ENCODE peak calls at places on chromosomes 2 and 18, in ten cellular contexts. A, P, B, Z, K, N, S, M, Y and G are unnamed samples.

GRCh38 chr2:145690183-145690582 is 1170.3 kb upstream of the ZEB2 start:
- DNase-seq in Y (peak), S (no peak), B (no peak), A (no peak), P (peak), N (no peak), Z (no peak), K (no peak), M (no peak), G (no peak)

GRCh38 chr2:175187378-175187777 is 5.9 kb upstream of the ATP5MC3 start:
- DNase-seq in N (no peak), S (no peak), M (peak), K (peak), Z (no peak), B (no peak), Y (no peak), P (peak), A (peak), G (no peak)

GRCh38 chr2:215731108-215731507 is 282.2 kb downstream of the MREG start:
- DNase-seq in Y (no peak), K (no peak), Z (no peak), A (no peak), S (no peak), N (no peak), B (no peak), M (no peak), P (no peak), G (no peak)

GRCh38 chr2:241859436-241860183 is 916 bp upstream of the PDCD1 start:
- DNase-seq in Y (no peak), M (no peak), S (no peak), B (no peak), P (peak), Z (no peak), N (peak), A (peak), K (no peak), G (peak)

GRCh38 chr2:225895126-225895525 is 495.6 kb downstream of the NYAP2 start:
- DNase-seq in Y (peak), Z (no peak), M (peak), P (peak), K (no peak), N (no peak), S (no peak), A (no peak), B (peak), G (no peak)

GRCh38 chr2:164243315-164243714 is 378.0 kb downstream of the GRB14 start:
- DNase-seq in Z (no peak), P (no peak), Y (no peak), M (no peak), K (no peak), A (no peak), S (no peak), B (no peak), N (no peak), G (no peak)

GRCh38 chr2:85898881-85899280 is 10.1 kb upstream of the ST3GAL5 start:
- DNase-seq in P (no peak), K (no peak), Y (no peak), Z (no peak), M (no peak), S (no peak), B (no peak), A (no peak), N (no peak), G (no peak)

GRCh38 chr2:206424134-206424533 is 19.2 kb upstream of the ADAM23 start:
- DNase-seq in P (no peak), N (no peak), M (peak), A (no peak), K (no peak), Z (no peak), S (no peak), Y (no peak), B (peak), G (no peak)

GRCh38 chr2:85057236-85057635 is 76.0 kb upstream of the TCF7L1 start:
- DNase-seq in Z (no peak), B (no peak), Y (no peak), A (no peak), N (no peak), M (no peak), K (no peak), S (no peak), P (peak), G (no peak)

GRCh38 chr2:8934338-8934737 is 69.1 kb downstream of the MBOAT2 start:
- DNase-seq in N (no peak), B (no peak), P (no peak), A (no peak), Z (no peak), K (no peak), S (no peak), M (no peak), Y (no peak), G (no peak)
- H3K9ac ChIP-seq in N (no peak), B (no peak), P (no peak), A (no peak), Z (no peak), K (no peak), S (no peak), M (no peak), Y (no peak), G (no peak)

GRCh38 chr2:63124209-63124608 is 73.6 kb downstream of the OTX1 start:
- DNase-seq in S (no peak), N (no peak), K (no peak), Y (no peak), A (no peak), B (no peak), P (peak), M (no peak), Z (no peak), G (no peak)
- H3K9ac ChIP-seq in S (no peak), N (no peak), K (no peak), Y (no peak), A (no peak), B (no peak), P (no peak), M (no peak), Z (no peak), G (no peak)

DNA sequence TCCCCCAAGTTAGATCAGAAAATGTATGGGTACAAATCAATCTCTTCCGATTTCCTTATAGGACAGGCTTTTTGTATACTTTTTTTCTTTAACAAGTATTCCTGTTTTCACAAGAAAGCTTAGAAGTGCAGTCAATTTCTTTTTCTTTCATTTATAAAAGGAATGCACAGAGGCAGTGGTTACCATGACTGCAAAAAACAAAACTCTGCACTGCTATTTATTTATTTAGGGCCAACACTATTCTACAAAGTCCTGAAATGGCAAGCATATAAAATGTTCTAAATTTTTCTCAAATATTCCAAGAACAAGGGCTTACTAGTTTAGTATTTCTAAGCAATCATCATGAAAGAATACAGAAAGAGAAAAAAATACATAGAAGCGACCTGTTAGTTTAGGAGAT is 22.2 kb downstream of the ATAD2B start:
- DNase-seq in A (no peak), P (peak), K (no peak), Y (peak), N (no peak), M (no peak), B (peak), Z (no peak), S (no peak), G (no peak)
- H3K9ac ChIP-seq in A (peak), P (peak), K (no peak), Y (no peak), N (no peak), M (no peak), B (no peak), Z (no peak), S (no peak), G (no peak)

GRCh38 chr2:98923244-98923940 is 12.6 kb downstream of the CRACDL start:
- DNase-seq in Z (no peak), M (peak), Y (no peak), P (no peak), N (no peak), A (peak), S (no peak), B (no peak), K (no peak), G (no peak)
- H3K9ac ChIP-seq in Z (no peak), M (no peak), Y (no peak), P (no peak), N (no peak), A (no peak), S (no peak), B (no peak), K (no peak), G (no peak)

GRCh38 chr18:13800505-13801259 is 23.3 kb upstream of the MC5R start:
- DNase-seq in Y (peak), S (peak), A (peak), N (peak), P (peak), Z (peak), K (peak), M (peak), B (peak), G (peak)
- H3K9ac ChIP-seq in Y (no peak), S (no peak), A (peak), N (no peak), P (no peak), Z (peak), K (no peak), M (no peak), B (no peak), G (no peak)